ENCODE peak calls at places on chromosomes 7 and 10, in nine cellular contexts. One of them, this sample, is unnamed.

GRCh38 chr7:74604326-74605020 is 53.0 kb upstream of the GTF2I start:
- DNase-seq in GM13976: no peak
- DNase-seq in GM10248: no peak
- DNase-seq in cardiac fibroblast: no peak
- DNase-seq in dorsolateral prefrontal cortex: no peak
- DNase-seq in fibroblast of the aortic adventitia: no peak
- DNase-seq in Calu3: peak; percentile 68
- DNase-seq in A549: no peak
- DNase-seq in left lung: no peak
- DNase-seq in this sample: no peak

GRCh38 chr7:99380032-99380822 is 5.7 kb downstream of the ARPC1B start:
- DNase-seq in GM13976: peak; percentile 78
- DNase-seq in GM10248: peak; percentile 78
- DNase-seq in cardiac fibroblast: peak; percentile 74
- DNase-seq in dorsolateral prefrontal cortex: peak; percentile 61
- DNase-seq in fibroblast of the aortic adventitia: peak; percentile 65
- DNase-seq in Calu3: no peak
- DNase-seq in A549: no peak
- DNase-seq in left lung: no peak
- DNase-seq in this sample: peak; percentile 34

GRCh38 chr10:133298466-133298865 is 10.2 kb downstream of the TUBGCP2 start:
- DNase-seq in GM13976: no peak
- DNase-seq in GM10248: no peak
- DNase-seq in cardiac fibroblast: no peak
- DNase-seq in dorsolateral prefrontal cortex: no peak
- DNase-seq in fibroblast of the aortic adventitia: no peak
- DNase-seq in Calu3: no peak
- DNase-seq in A549: no peak
- DNase-seq in left lung: peak; percentile 64
- DNase-seq in this sample: no peak

GRCh38 chr7:5827755-5828154 is 46.3 kb upstream of the RNF216 start:
- DNase-seq in GM13976: peak; percentile 44
- DNase-seq in GM10248: peak; percentile 25
- DNase-seq in cardiac fibroblast: peak; percentile 13
- DNase-seq in dorsolateral prefrontal cortex: no peak
- DNase-seq in fibroblast of the aortic adventitia: peak; percentile 6
- DNase-seq in Calu3: peak; percentile 72
- DNase-seq in A549: no peak
- DNase-seq in left lung: no peak
- DNase-seq in this sample: no peak

GRCh38 chr7:110797656-110798055 is 293.3 kb upstream of the LRRN3 start:
- DNase-seq in GM13976: no peak
- DNase-seq in GM10248: no peak
- DNase-seq in cardiac fibroblast: no peak
- DNase-seq in dorsolateral prefrontal cortex: no peak
- DNase-seq in fibroblast of the aortic adventitia: no peak
- DNase-seq in Calu3: no peak
- DNase-seq in A549: no peak
- DNase-seq in left lung: no peak
- DNase-seq in this sample: no peak

GRCh38 chr7:108442039-108442568 is 14.1 kb downstream of the NRCAM start:
- DNase-seq in GM13976: no peak
- DNase-seq in GM10248: no peak
- DNase-seq in cardiac fibroblast: no peak
- DNase-seq in dorsolateral prefrontal cortex: no peak
- DNase-seq in fibroblast of the aortic adventitia: no peak
- DNase-seq in Calu3: no peak
- DNase-seq in A549: peak; percentile 39
- DNase-seq in left lung: no peak
- DNase-seq in this sample: no peak

GRCh38 chr7:36186841-36187240 is 33.8 kb downstream of the EEPD1 start:
- DNase-seq in GM13976: no peak
- DNase-seq in GM10248: no peak
- DNase-seq in cardiac fibroblast: no peak
- DNase-seq in dorsolateral prefrontal cortex: no peak
- DNase-seq in fibroblast of the aortic adventitia: no peak
- DNase-seq in Calu3: no peak
- DNase-seq in A549: no peak
- DNase-seq in left lung: no peak
- DNase-seq in this sample: no peak

GRCh38 chr7:44535348-44536064 is 5.6 kb downstream of the NPC1L1 start:
- DNase-seq in GM13976: peak; percentile 18
- DNase-seq in GM10248: peak; percentile 8
- DNase-seq in cardiac fibroblast: no peak
- DNase-seq in dorsolateral prefrontal cortex: no peak
- DNase-seq in fibroblast of the aortic adventitia: no peak
- DNase-seq in Calu3: no peak
- DNase-seq in A549: no peak
- DNase-seq in left lung: no peak
- DNase-seq in this sample: no peak

DNA sequence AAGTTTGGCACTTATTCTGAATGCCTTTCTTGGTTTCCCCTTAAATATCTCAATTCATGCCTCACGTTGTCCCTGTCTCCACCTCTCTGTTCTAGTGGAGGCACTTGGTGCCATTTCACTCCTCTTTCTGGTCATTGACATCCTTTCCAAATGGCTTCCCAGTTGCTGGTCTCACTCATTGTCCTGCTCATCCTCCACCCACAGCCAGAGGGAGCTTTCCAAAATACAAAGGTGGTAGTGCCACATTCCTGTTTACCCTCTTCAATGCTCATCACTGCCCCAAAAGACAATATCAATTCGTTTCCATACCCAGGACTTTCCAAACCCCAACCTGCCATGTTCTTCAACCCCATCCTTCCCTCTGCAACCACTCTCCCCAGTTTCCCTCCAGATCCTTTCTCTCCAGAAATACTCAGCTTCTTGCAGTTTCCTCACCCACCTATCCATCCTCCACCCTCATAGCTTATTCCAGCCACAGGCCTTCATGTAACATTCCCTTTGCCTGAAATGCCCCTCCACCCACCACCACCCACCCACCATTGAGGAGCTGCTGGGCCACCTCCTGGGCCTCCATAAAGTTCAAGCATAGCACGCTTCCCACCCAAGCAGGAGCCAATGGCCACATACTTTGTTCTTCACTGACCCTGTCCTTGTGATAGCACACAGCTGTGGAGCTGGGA is 63.1 kb upstream of the ADRB1 start:
- DNase-seq in GM13976: no peak
- DNase-seq in GM10248: no peak
- DNase-seq in cardiac fibroblast: no peak
- DNase-seq in dorsolateral prefrontal cortex: no peak
- DNase-seq in fibroblast of the aortic adventitia: no peak
- DNase-seq in Calu3: no peak
- DNase-seq in A549: no peak
- DNase-seq in left lung: no peak
- DNase-seq in this sample: no peak
- TF ChIP-seq CTCF in GM13976: no peak
- TF ChIP-seq CTCF in GM10248: peak; percentile 13
- TF ChIP-seq CTCF in cardiac fibroblast: peak; percentile 25
- TF ChIP-seq CTCF in dorsolateral prefrontal cortex: no peak
- TF ChIP-seq CTCF in fibroblast of the aortic adventitia: no peak
- TF ChIP-seq CTCF in Calu3: no peak
- TF ChIP-seq CTCF in A549: peak; percentile 30
- TF ChIP-seq CTCF in left lung: no peak
- TF ChIP-seq CTCF in this sample: no peak

GRCh38 chr10:65571011-65571570 is 1354.7 kb upstream of the LRRTM3 start:
- DNase-seq in GM13976: no peak
- DNase-seq in GM10248: no peak
- DNase-seq in cardiac fibroblast: peak; percentile 18
- DNase-seq in dorsolateral prefrontal cortex: no peak
- DNase-seq in fibroblast of the aortic adventitia: no peak
- DNase-seq in Calu3: peak; percentile 11
- DNase-seq in A549: peak; percentile 6
- DNase-seq in left lung: no peak
- DNase-seq in this sample: no peak

GRCh38 chr10:65565246-65565645 is 1360.6 kb upstream of the LRRTM3 start:
- DNase-seq in GM13976: no peak
- DNase-seq in GM10248: no peak
- DNase-seq in cardiac fibroblast: no peak
- DNase-seq in dorsolateral prefrontal cortex: no peak
- DNase-seq in fibroblast of the aortic adventitia: no peak
- DNase-seq in Calu3: no peak
- DNase-seq in A549: no peak
- DNase-seq in left lung: no peak
- DNase-seq in this sample: no peak

GRCh38 chr10:65566906-65567305 is 1358.9 kb upstream of the LRRTM3 start:
- DNase-seq in GM13976: no peak
- DNase-seq in GM10248: no peak
- DNase-seq in cardiac fibroblast: no peak
- DNase-seq in dorsolateral prefrontal cortex: no peak
- DNase-seq in fibroblast of the aortic adventitia: no peak
- DNase-seq in Calu3: no peak
- DNase-seq in A549: no peak
- DNase-seq in left lung: no peak
- DNase-seq in this sample: no peak

DNA sequence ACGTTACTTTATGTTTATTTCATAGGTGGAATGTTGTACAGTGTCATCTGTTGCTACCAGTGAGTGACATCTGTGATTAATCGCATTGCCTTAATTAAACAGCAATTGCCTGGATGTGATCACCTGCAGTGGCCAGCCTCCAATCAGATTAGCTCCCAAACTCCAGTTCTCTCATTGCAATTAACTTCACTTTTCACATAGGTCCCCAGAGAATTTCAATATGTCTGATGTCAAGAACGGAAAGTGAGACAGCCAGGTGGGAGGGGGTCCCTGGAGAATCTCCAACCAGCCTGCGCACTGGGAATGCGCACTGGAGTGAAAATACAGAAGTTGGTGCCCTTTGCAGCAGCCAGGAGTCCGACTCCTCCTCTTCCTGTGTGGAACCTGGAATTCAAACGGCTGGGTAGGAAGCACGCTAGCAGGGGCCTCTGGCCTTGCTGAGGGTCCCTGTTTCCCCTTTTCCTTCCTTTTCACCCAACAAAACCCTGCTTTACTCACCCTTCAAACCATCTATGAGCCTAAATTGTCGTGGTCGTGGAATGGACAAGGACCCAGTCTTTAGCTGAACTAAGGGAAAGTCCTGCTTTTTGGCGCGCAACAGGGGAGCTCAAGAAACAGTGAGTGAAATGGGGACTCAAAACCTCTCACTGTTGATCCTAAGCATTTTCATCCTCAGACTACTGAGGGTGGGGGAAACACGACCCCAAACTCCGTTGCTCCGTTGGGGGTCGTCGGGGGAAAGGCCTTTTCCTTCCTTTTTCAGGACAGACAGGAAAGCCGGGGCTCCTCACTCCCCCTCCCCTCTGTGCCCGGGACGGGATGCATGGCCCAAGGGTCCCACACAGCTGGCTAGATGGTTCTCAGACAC is 1355.5 kb upstream of the LRRTM3 start:
- DNase-seq in GM13976: no peak
- DNase-seq in GM10248: no peak
- DNase-seq in cardiac fibroblast: peak; percentile 60
- DNase-seq in dorsolateral prefrontal cortex: no peak
- DNase-seq in fibroblast of the aortic adventitia: peak; percentile 7
- DNase-seq in Calu3: peak; percentile 76
- DNase-seq in A549: peak; percentile 12
- DNase-seq in left lung: peak; percentile 63
- DNase-seq in this sample: no peak
- TF ChIP-seq CTCF in GM13976: no peak
- TF ChIP-seq CTCF in GM10248: no peak
- TF ChIP-seq CTCF in cardiac fibroblast: no peak
- TF ChIP-seq CTCF in dorsolateral prefrontal cortex: no peak
- TF ChIP-seq CTCF in fibroblast of the aortic adventitia: no peak
- TF ChIP-seq CTCF in Calu3: no peak
- TF ChIP-seq CTCF in A549: no peak
- TF ChIP-seq CTCF in left lung: no peak
- TF ChIP-seq CTCF in this sample: no peak

GRCh38 chr7:84231157-84231556 is 36.6 kb upstream of the SEMA3A start:
- DNase-seq in GM13976: no peak
- DNase-seq in GM10248: no peak
- DNase-seq in cardiac fibroblast: no peak
- DNase-seq in dorsolateral prefrontal cortex: no peak
- DNase-seq in fibroblast of the aortic adventitia: peak; percentile 31
- DNase-seq in Calu3: no peak
- DNase-seq in A549: no peak
- DNase-seq in left lung: no peak
- DNase-seq in this sample: no peak

GRCh38 chr7:84228526-84228925 is 33.9 kb upstream of the SEMA3A start:
- DNase-seq in GM13976: no peak
- DNase-seq in GM10248: no peak
- DNase-seq in cardiac fibroblast: no peak
- DNase-seq in dorsolateral prefrontal cortex: no peak
- DNase-seq in fibroblast of the aortic adventitia: no peak
- DNase-seq in Calu3: no peak
- DNase-seq in A549: no peak
- DNase-seq in left lung: no peak
- DNase-seq in this sample: no peak

GRCh38 chr7:84230491-84230890 is 35.9 kb upstream of the SEMA3A start:
- DNase-seq in GM13976: no peak
- DNase-seq in GM10248: no peak
- DNase-seq in cardiac fibroblast: no peak
- DNase-seq in dorsolateral prefrontal cortex: no peak
- DNase-seq in fibroblast of the aortic adventitia: no peak
- DNase-seq in Calu3: no peak
- DNase-seq in A549: no peak
- DNase-seq in left lung: no peak
- DNase-seq in this sample: no peak

GRCh38 chr7:84236398-84236797 is 41.8 kb upstream of the SEMA3A start:
- DNase-seq in GM13976: no peak
- DNase-seq in GM10248: no peak
- DNase-seq in cardiac fibroblast: peak; percentile 42
- DNase-seq in dorsolateral prefrontal cortex: no peak
- DNase-seq in fibroblast of the aortic adventitia: peak; percentile 73
- DNase-seq in Calu3: no peak
- DNase-seq in A549: no peak
- DNase-seq in left lung: no peak
- DNase-seq in this sample: no peak

GRCh38 chr7:84232653-84233052 is 38.1 kb upstream of the SEMA3A start:
- DNase-seq in GM13976: no peak
- DNase-seq in GM10248: no peak
- DNase-seq in cardiac fibroblast: peak; percentile 55
- DNase-seq in dorsolateral prefrontal cortex: no peak
- DNase-seq in fibroblast of the aortic adventitia: peak; percentile 66
- DNase-seq in Calu3: no peak
- DNase-seq in A549: no peak
- DNase-seq in left lung: no peak
- DNase-seq in this sample: no peak
- TF ChIP-seq CTCF in GM13976: no peak
- TF ChIP-seq CTCF in GM10248: no peak
- TF ChIP-seq CTCF in cardiac fibroblast: peak; percentile 45
- TF ChIP-seq CTCF in dorsolateral prefrontal cortex: no peak
- TF ChIP-seq CTCF in fibroblast of the aortic adventitia: peak; percentile 39
- TF ChIP-seq CTCF in Calu3: no peak
- TF ChIP-seq CTCF in A549: no peak
- TF ChIP-seq CTCF in left lung: no peak
- TF ChIP-seq CTCF in this sample: no peak

GRCh38 chr7:114822844-114823243 is 99.0 kb upstream of the MDFIC start:
- DNase-seq in GM13976: no peak
- DNase-seq in GM10248: no peak
- DNase-seq in cardiac fibroblast: no peak
- DNase-seq in dorsolateral prefrontal cortex: no peak
- DNase-seq in fibroblast of the aortic adventitia: no peak
- DNase-seq in Calu3: no peak
- DNase-seq in A549: no peak
- DNase-seq in left lung: no peak
- DNase-seq in this sample: no peak

GRCh38 chr7:114822131-114822530 is 99.8 kb upstream of the MDFIC start:
- DNase-seq in GM13976: no peak
- DNase-seq in GM10248: no peak
- DNase-seq in cardiac fibroblast: no peak
- DNase-seq in dorsolateral prefrontal cortex: no peak
- DNase-seq in fibroblast of the aortic adventitia: no peak
- DNase-seq in Calu3: no peak
- DNase-seq in A549: no peak
- DNase-seq in left lung: no peak
- DNase-seq in this sample: no peak

GRCh38 chr7:114823290-114823689 is 98.6 kb upstream of the MDFIC start:
- DNase-seq in GM13976: no peak
- DNase-seq in GM10248: no peak
- DNase-seq in cardiac fibroblast: peak; percentile 49
- DNase-seq in dorsolateral prefrontal cortex: no peak
- DNase-seq in fibroblast of the aortic adventitia: peak; percentile 51
- DNase-seq in Calu3: no peak
- DNase-seq in A549: no peak
- DNase-seq in left lung: no peak
- DNase-seq in this sample: no peak

GRCh38 chr7:114820993-114821945 is 100.6 kb upstream of the MDFIC start:
- DNase-seq in GM13976: no peak
- DNase-seq in GM10248: no peak
- DNase-seq in cardiac fibroblast: peak; percentile 77
- DNase-seq in dorsolateral prefrontal cortex: no peak
- DNase-seq in fibroblast of the aortic adventitia: peak; percentile 79
- DNase-seq in Calu3: no peak
- DNase-seq in A549: no peak
- DNase-seq in left lung: no peak
- DNase-seq in this sample: no peak

GRCh38 chr7:114825423-114825951 is 96.4 kb upstream of the MDFIC start:
- DNase-seq in GM13976: no peak
- DNase-seq in GM10248: no peak
- DNase-seq in cardiac fibroblast: no peak
- DNase-seq in dorsolateral prefrontal cortex: no peak
- DNase-seq in fibroblast of the aortic adventitia: no peak
- DNase-seq in Calu3: no peak
- DNase-seq in A549: no peak
- DNase-seq in left lung: no peak
- DNase-seq in this sample: no peak
- TF ChIP-seq CTCF in GM13976: peak; percentile 6
- TF ChIP-seq CTCF in GM10248: peak; percentile 16
- TF ChIP-seq CTCF in cardiac fibroblast: no peak
- TF ChIP-seq CTCF in dorsolateral prefrontal cortex: no peak
- TF ChIP-seq CTCF in fibroblast of the aortic adventitia: no peak
- TF ChIP-seq CTCF in Calu3: no peak
- TF ChIP-seq CTCF in A549: no peak
- TF ChIP-seq CTCF in left lung: no peak
- TF ChIP-seq CTCF in this sample: no peak

This sample was measured in activated B cell treated with CpG ODN at 0.5 μM for 24 hours.